ENCODE peak calls at places on chromosomes 12 and 14, in ten cellular contexts. S, A, M, T, B, N, O, V, E and K are unnamed samples.

GRCh38 chr12:75656650-75657049 is 145.2 kb upstream of the KRR1 start:
- DNase-seq in T (peak), E (peak), N (no peak), A (no peak), M (no peak), O (no peak), S (no peak), V (no peak), B (no peak), K (no peak)

GRCh38 chr12:47808049-47808448 is 11.7 kb downstream of the HDAC7 start:
- DNase-seq in S (no peak), M (no peak), A (peak), V (peak), T (no peak), E (peak), B (no peak), O (peak), N (peak), K (peak)

GRCh38 chr14:76514599-76514998 is 138.7 kb downstream of the ESRRB start:
- DNase-seq in M (no peak), N (no peak), T (peak), A (no peak), V (no peak), S (no peak), E (no peak), O (no peak), B (no peak), K (peak)

GRCh38 chr14:24172261-24172860 is 481 bp downstream of the REC8 start:
- DNase-seq in O (no peak), N (no peak), E (no peak), V (no peak), S (no peak), B (no peak), T (no peak), M (no peak), A (peak), K (no peak)

GRCh38 chr14:65357091-65357490 is 55.4 kb upstream of the FUT8 start:
- DNase-seq in A (no peak), E (no peak), N (peak), O (no peak), V (no peak), S (no peak), T (no peak), M (no peak), B (no peak), K (no peak)

GRCh38 chr14:24894583-24895242 is 155.2 kb downstream of the STXBP6 start:
- DNase-seq in O (no peak), M (no peak), E (no peak), T (no peak), V (no peak), B (no peak), N (no peak), S (no peak), A (no peak), K (no peak)

GRCh38 chr12:108803428-108804105 is 53.8 kb downstream of the SSH1 start:
- DNase-seq in S (peak), T (peak), M (peak), N (peak), V (no peak), A (no peak), E (peak), B (peak), O (peak), K (peak)

GRCh38 chr14:103890052-103890371 is 38.2 kb upstream of the TDRD9 start:
- DNase-seq in V (no peak), B (no peak), E (no peak), A (peak), T (no peak), M (no peak), S (no peak), N (no peak), O (no peak), K (no peak)

GRCh38 chr12:66050283-66050576 is 80.3 kb downstream of the LLPH start:
- DNase-seq in M (no peak), V (no peak), S (no peak), E (no peak), N (no peak), A (no peak), O (no peak), T (no peak), B (no peak), K (no peak)

GRCh38 chr12:85642288-85642687 is 193.9 kb downstream of the RASSF9 start:
- DNase-seq in V (no peak), O (no peak), S (no peak), B (no peak), M (no peak), N (no peak), E (no peak), T (no peak), A (no peak), K (no peak)

GRCh38 chr12:85641796-85642195 is 194.4 kb downstream of the RASSF9 start:
- DNase-seq in V (no peak), S (no peak), O (no peak), E (no peak), T (no peak), N (no peak), M (no peak), A (no peak), B (no peak), K (no peak)

GRCh38 chr12:85644508-85644907 is 191.7 kb downstream of the RASSF9 start:
- DNase-seq in O (no peak), T (no peak), V (no peak), A (no peak), N (no peak), E (no peak), B (no peak), S (no peak), M (no peak), K (no peak)

GRCh38 chr12:85639834-85640233 is 196.4 kb downstream of the RASSF9 start:
- DNase-seq in E (no peak), V (no peak), N (no peak), M (no peak), T (no peak), B (no peak), S (no peak), O (no peak), A (no peak), K (no peak)

DNA sequence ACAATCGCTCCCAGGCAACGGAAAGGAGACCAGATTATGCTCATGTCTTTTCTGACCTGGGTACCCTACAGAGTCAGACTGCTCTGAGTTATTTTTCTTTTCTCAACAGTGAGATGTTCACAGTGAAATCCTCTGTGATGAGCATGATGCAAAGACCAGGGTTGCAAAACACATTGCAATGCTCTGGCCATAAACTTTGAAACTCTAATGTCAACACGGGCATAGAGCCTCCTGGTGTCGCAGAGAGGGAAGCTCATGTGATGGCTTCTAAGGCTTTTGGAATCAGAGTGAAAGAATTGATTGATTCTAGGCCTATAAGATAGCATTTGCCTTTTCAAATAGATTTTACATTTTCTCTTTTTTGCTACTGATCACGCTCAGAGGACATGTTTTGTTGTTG is 193.4 kb downstream of the RASSF9 start:
- DNase-seq in V (no peak), S (no peak), B (no peak), T (no peak), A (no peak), N (no peak), O (no peak), M (no peak), E (no peak), K (no peak)
- TF ChIP-seq CTCF in V (no peak), S (no peak), B (peak), T (no peak), A (no peak), N (peak), O (peak), M (no peak), E (no peak), K (no peak)

DNA sequence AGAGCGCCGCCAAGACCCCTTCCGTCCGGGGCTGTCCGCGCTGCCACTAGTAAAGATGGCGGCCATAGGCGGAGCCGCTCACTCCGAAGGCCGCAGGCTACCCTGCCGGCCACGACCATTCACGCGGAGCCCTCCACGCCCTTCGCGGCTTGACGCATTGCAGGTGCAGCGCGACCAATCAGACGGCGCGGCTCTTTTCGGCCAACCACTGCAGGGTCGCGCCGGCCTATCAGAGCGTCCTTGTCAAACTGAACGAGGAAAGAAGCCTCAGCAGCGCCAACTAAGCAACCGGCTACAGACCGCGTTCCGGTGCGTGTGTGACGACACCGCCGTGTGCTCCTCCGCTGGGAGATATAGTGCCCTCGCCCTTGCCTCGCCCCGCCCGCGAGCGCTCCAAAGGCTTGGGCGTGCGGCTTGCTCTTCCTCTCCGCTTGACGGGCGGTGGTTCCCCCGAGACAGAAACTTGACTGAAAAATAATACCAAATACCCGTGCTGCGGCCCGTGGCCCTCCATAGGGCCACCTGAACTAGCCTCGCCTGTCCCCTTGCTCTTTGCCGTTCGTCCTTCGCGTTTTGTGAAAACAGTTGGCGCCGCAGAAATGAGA is 13.6 kb upstream of the CALM1 start:
- DNase-seq in T (peak), A (peak), N (peak), M (peak), V (peak), S (peak), B (peak), E (peak), O (peak), K (peak)
- TF ChIP-seq CTCF in T (no peak), A (peak), N (peak), M (no peak), V (no peak), S (no peak), B (no peak), E (no peak), O (peak), K (no peak)

DNA sequence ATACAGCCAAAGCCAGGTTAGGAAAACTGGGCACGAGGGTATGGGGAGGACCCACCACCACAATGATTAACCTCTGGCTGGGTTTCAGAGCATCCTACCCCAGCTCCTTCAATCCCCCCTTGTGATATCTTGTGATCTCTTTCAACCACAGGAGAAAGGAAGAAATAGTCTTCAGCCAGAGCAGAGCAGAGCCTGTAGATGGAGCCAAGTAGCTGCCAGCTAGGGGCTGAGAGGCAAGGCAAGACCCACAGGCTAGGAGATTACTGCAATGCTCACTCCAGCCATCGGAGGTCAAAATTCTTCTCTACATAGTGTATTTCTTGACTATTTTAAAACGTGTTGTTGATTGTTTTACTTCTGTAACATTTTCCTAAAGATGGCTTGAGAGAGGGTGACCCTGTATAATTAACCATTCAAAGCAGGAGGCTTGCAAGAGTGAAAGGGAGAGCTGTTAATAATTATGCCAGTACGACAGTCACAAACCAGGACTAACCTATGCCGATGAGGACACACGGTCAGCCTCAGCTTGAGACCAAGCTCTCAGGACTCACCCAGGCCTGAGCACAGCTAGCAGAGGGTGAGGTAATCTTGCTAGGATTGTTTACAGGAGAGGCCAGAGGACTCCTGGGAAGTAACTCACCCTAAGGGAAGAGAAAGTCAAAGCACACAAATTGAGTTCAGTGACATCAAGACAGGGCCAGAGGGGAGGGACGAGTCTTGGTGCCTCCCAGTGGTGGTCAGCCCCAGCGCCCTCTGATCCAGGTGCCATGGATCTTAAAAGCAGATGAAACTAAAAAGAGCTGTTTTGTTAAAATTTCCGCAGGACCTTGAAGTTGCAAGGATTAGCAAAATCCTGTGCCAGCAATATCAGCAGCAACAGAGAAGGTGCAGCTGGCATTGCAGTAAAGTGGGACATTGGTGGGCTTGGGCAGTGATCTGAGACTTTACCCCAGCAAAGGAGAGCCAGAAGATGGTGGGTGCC is 29.8 kb upstream of the CDKN3 start:
- DNase-seq in N (peak), V (no peak), A (no peak), B (no peak), E (peak), S (no peak), T (peak), O (peak), M (no peak), K (peak)
- TF ChIP-seq CTCF in N (peak), V (no peak), A (peak), B (peak), E (peak), S (peak), T (no peak), O (peak), M (no peak), K (peak)

GRCh38 chr12:110575326-110575725 is 7.8 kb downstream of the PPTC7 start:
- DNase-seq in E (no peak), B (no peak), M (no peak), T (no peak), V (no peak), S (no peak), A (no peak), N (no peak), O (no peak), K (no peak)
- TF ChIP-seq CTCF in E (no peak), B (no peak), M (no peak), T (no peak), V (no peak), S (no peak), A (no peak), N (no peak), O (no peak), K (no peak)

DNA sequence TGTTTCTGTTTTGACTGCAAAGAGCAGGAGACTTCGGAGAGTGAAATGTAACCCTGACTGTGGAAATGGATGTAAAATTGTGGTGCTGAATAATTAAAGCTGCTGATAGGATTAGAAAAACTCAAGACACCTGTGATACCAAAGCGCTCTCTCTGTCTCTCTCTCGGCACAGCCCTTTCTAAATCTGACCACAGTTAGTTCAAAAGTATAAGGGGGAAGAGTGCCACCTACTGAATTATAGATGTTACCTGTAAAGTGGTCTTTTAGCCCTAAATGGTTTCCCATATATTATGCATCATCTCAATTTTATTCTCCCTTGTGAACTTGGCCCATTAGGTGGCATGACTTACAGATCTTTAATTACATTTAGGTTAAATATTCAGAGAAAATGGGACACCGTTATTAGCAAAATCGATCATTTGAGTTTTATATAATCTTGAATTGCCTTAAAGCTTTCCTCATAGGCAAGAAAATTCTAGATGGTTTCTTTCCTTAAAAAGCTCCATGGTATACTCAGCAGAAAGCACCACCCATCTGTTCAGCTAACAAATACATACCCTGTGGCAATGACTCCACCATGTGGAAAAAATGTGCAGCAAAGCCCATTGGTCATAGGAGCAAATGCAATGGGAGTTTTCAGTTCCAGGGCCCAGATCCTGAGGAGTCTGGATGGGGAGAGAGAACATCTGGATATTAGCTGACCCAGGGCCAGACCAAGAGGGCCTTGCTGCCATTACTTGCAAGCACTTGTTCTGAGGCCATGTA is 18.1 kb downstream of the RFC5 start:
- DNase-seq in M (no peak), S (no peak), V (no peak), E (peak), B (no peak), O (peak), A (no peak), T (peak), N (peak), K (no peak)
- TF ChIP-seq CTCF in M (no peak), S (no peak), V (no peak), E (peak), B (peak), O (peak), A (no peak), T (peak), N (peak), K (peak)

DNA sequence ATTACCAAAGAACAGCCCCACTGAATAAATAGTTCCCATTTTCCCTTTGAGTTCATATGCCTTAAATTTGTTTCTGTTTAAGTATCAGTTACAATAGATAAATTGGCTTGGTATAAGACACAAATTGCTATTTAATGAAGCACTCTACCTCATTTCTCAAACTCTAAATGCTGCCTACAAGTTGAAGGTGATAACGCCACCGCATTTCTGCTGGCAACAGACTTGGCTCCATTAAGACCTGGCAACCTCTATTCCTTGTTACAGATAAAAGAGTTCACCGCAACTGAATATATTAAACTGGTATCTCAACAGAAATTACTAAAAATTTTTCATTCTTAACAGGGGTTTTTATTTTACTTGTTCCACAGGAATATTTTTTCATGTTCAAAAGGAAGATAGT is 35.6 kb downstream of the GXYLT1 start:
- DNase-seq in T (no peak), N (no peak), V (no peak), M (no peak), E (peak), O (no peak), A (no peak), S (no peak), B (no peak), K (no peak)
- TF ChIP-seq CTCF in T (no peak), N (no peak), V (no peak), M (no peak), E (no peak), O (no peak), A (no peak), S (no peak), B (no peak), K (no peak)

GRCh38 chr14:89243765-89244164 is 173.3 kb downstream of the FOXN3 start:
- DNase-seq in N (peak), T (no peak), S (no peak), O (no peak), M (no peak), E (no peak), V (no peak), B (no peak), A (no peak), K (no peak)

GRCh38 chr14:89243286-89243685 is 173.7 kb downstream of the FOXN3 start:
- DNase-seq in N (peak), A (no peak), E (no peak), S (no peak), V (no peak), B (no peak), O (no peak), M (no peak), T (no peak), K (no peak)

GRCh38 chr14:89241265-89241664 is 175.8 kb downstream of the FOXN3 start:
- DNase-seq in S (no peak), M (no peak), N (peak), T (no peak), V (no peak), O (no peak), E (no peak), B (no peak), A (no peak), K (no peak)

GRCh38 chr14:89242871-89243270 is 174.2 kb downstream of the FOXN3 start:
- DNase-seq in M (no peak), S (no peak), V (no peak), N (peak), T (no peak), O (no peak), A (no peak), B (no peak), E (no peak), K (no peak)

DNA sequence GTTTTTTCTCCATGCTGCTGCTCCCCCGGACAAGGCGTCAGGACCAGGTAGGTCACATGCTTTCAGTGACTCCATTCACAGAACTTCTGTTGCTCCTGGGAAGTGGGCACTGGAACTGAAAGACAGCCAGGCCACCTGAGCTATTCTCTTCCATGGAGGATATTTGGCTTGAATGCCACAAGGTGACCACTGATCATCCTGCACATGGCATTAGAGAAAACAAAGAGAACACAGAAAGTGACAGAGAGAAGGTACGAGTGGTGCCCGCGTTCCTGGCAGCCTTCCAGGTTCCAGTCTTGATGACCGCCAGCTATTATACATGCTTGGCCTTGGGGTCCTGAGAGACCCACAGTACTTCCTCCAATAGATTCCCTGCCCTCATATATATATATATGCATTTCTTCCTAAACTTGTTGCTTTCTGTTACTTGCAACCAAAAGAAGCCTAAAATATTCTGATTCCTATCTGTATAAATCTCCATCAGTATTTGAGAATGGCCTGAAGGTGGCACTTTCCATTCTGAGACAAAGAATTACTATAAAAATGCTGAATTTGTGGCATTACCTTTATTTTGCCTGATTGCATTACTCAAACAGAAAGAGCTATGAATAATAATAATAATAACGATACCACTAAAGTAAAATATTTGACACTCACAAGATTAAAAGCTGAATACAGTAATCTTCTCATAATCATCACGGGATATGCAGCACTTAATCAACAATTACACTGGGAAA is 174.9 kb downstream of the FOXN3 start:
- DNase-seq in S (no peak), O (no peak), B (no peak), N (peak), E (no peak), A (no peak), V (no peak), T (no peak), M (no peak), K (no peak)
- TF ChIP-seq CTCF in S (no peak), O (no peak), B (no peak), N (no peak), E (no peak), A (no peak), V (no peak), T (no peak), M (no peak), K (no peak)

DNA sequence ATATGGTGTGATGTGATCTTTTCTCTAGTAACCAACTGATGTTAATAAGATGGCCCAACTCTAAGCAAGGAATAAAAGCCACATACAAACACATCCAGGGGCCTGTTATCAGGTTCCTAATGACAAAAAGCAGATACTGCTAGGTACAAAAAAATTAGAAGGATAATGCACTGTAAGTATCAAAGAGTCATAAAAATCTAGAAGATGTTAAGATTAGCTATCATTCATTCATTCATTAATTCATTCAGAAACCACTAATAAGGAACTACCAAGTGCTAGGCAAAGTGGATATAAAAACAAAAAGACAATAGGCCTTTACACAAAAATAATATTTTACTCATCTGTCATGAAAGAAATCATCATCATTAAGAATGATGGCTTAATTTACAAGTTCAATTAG is 21.6 kb downstream of the ATF7 start:
- DNase-seq in V (no peak), T (no peak), A (no peak), M (no peak), S (no peak), N (no peak), E (no peak), B (no peak), O (no peak), K (no peak)
- TF ChIP-seq CTCF in V (no peak), T (no peak), A (no peak), M (no peak), S (no peak), N (no peak), E (no peak), B (no peak), O (no peak), K (no peak)